ENCODE peak calls at places on chromosome 3, in seven cellular contexts. P is left cardiac atrium; A is HuH-7; T is stimulated activated CD8-positive, alpha-beta memory T cell treated with anti-CD3 and anti-CD28 coated beads, Interleukin-15, amount 100 ng/mL, for 24 hours; S is nucleus accumbens; M is NCI-H226; W is endothelial cell of umbilical vein. L is an unnamed sample.

GRCh38 chr3:115146032-115146417 is 1.1 kb downstream of the ZBTB20 start:
- DNase-seq in S (no peak), M (peak; percentile 47), W (peak; percentile 69), P (peak; percentile 32), T (no peak), A (peak; percentile 49), L (peak; percentile 28)

GRCh38 chr3:133089906-133090305 is 51.7 kb downstream of the TMEM108 start:
- DNase-seq in S (no peak), P (no peak), M (no peak), T (no peak), W (no peak), A (no peak), L (no peak)

GRCh38 chr3:172089250-172089649 is 49.9 kb downstream of the FNDC3B start:
- DNase-seq in M (no peak), W (no peak), P (no peak), S (no peak), A (no peak), T (no peak), L (no peak)

GRCh38 chr3:196686436-196686835 is 25.6 kb downstream of the CEP19 start:
- DNase-seq in P (no peak), W (no peak), M (no peak), S (no peak), T (no peak), A (no peak), L (no peak)

GRCh38 chr3:52086939-52087675 is 30.7 kb upstream of the DUSP7 start:
- DNase-seq in P (peak; percentile 38), W (peak; percentile 64), T (no peak), M (peak; percentile 49), A (no peak), S (no peak), L (no peak)

GRCh38 chr3:194485876-194486539 is 794 bp downstream of the ATP13A3 start:
- DNase-seq in M (peak; percentile 32), S (peak; percentile 34), W (peak; percentile 46), P (peak; percentile 60), A (no peak), T (peak; percentile 29), L (peak; percentile 10)

GRCh38 chr3:133271491-133271890 is 128.4 kb upstream of the BFSP2 start:
- DNase-seq in S (no peak), P (no peak), T (no peak), A (no peak), M (no peak), W (no peak), L (no peak)

GRCh38 chr3:81668283-81668682 is 93.2 kb downstream of the GBE1 start:
- DNase-seq in S (no peak), W (no peak), A (no peak), M (no peak), P (no peak), T (no peak), L (no peak)